ENCODE peak calls at places on chromosomes 4 and X, in eight cellular contexts. W, S, Y, A, T, Q, U and R are unnamed samples.

GRCh38 chrX:40012039-40012799 is 85.5 kb downstream of the BCOR start:
- DNase-seq in T (peak), W (peak), A (peak), U (peak), Q (no peak), S (no peak), Y (no peak), R (no peak)

GRCh38 chr4:52712991-52713275 is 38.3 kb downstream of the ERVMER34-1 start:
- DNase-seq in Q (no peak), U (no peak), T (no peak), S (no peak), Y (no peak), A (no peak), W (no peak), R (no peak)

GRCh38 chr4:168524006-168524405 is 27.2 kb downstream of the PALLD start:
- DNase-seq in A (no peak), W (no peak), T (no peak), S (no peak), U (no peak), Q (no peak), Y (no peak), R (no peak)

GRCh38 chr4:154626793-154627484 is 14.5 kb upstream of the FGG start:
- DNase-seq in Q (peak), S (no peak), Y (no peak), T (peak), U (peak), A (peak), W (peak), R (no peak)

GRCh38 chr4:107210450-107211239 is 174.5 kb upstream of the DKK2 start:
- DNase-seq in S (no peak), W (peak), A (no peak), T (no peak), U (no peak), Y (no peak), Q (no peak), R (no peak)

GRCh38 chr4:125191252-125191651 is 123.5 kb upstream of the FAT4 start:
- DNase-seq in T (no peak), Q (no peak), A (no peak), U (no peak), S (no peak), W (no peak), Y (no peak), R (no peak)

GRCh38 chr4:23333946-23334878 is 555.6 kb downstream of the PPARGC1A start:
- DNase-seq in T (no peak), A (no peak), Y (no peak), Q (no peak), U (peak), S (no peak), W (no peak), R (no peak)

GRCh38 chr4:3449047-3449573 is 7.3 kb downstream of the HGFAC start:
- DNase-seq in Q (no peak), S (no peak), U (no peak), W (no peak), T (no peak), Y (no peak), A (no peak), R (no peak)

GRCh38 chr4:180150818-180151217 is 2092.4 kb upstream of the TENM3 start:
- DNase-seq in U (no peak), S (no peak), W (no peak), Y (no peak), A (no peak), T (no peak), Q (no peak), R (no peak)

GRCh38 chr4:141587897-141588296 is 48.5 kb upstream of the IL15 start:
- DNase-seq in Y (no peak), U (no peak), T (no peak), W (no peak), Q (no peak), A (no peak), S (no peak), R (no peak)

GRCh38 chr4:78706302-78706701 is 69.8 kb upstream of the BMP2K start:
- DNase-seq in Y (no peak), W (no peak), U (no peak), Q (no peak), S (no peak), T (no peak), A (no peak), R (no peak)

GRCh38 chrX:115988825-115989224 is 181.7 kb upstream of the AGTR2 start:
- DNase-seq in U (no peak), W (no peak), S (no peak), Y (no peak), Q (no peak), A (no peak), T (no peak), R (no peak)

GRCh38 chr4:53959373-53959772 is 105.0 kb downstream of the CHIC2 start:
- DNase-seq in U (no peak), S (no peak), Q (no peak), T (no peak), Y (peak), A (no peak), W (no peak), R (no peak)

GRCh38 chrX:50988649-50989048 is 78.1 kb downstream of the BMP15 start:
- DNase-seq in Y (no peak), S (no peak), U (peak), A (no peak), Q (no peak), T (no peak), W (no peak), R (no peak)

GRCh38 chr4:148004228-148004813 is 272.4 kb downstream of the ARHGAP10 start:
- DNase-seq in T (no peak), W (peak), A (no peak), S (peak), U (peak), Y (no peak), Q (no peak), R (no peak)

GRCh38 chr4:80026080-80026479 is 46.9 kb downstream of the ANTXR2 start:
- DNase-seq in U (no peak), W (no peak), Q (no peak), Y (no peak), S (no peak), A (no peak), T (no peak), R (no peak)

GRCh38 chr4:10115657-10116624 is 658 bp downstream of the WDR1 start:
- DNase-seq in U (peak), A (peak), Q (peak), Y (no peak), T (peak), S (no peak), W (peak), R (no peak)

DNA sequence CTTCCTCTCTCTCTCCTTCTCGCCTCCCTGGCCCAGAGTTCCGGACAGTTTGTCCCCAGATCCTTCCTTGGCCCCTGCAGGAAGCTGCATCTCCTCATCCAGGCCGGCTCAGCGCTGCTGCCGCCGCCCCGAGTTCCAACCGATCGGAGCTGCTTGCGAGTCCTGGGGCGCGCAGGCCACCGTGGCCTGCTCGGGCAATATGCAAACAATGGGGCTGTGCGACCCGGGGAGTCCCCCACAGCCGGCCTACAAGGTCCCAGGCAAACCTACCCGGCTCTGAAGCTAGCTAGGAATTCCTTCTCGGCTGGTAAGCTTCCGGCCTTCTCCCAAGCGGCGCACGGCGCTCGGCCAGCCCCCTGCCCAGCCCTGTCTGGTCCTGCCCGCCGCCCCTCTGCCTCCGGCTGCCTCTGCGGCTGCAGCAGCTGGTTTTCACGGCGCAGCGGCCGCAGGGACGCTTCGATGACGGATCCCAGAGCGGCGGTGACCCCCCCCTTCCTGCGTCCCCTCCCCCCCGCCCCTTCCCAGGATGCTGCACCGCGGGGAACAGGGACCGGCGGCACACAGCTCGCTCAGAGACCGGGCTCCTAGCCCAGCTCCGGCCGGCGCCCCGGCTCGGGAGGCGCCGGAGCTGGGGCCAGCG is 59.4 kb downstream of the TSC22D3 start:
- DNase-seq in W (peak), S (no peak), Y (no peak), A (no peak), U (no peak), T (no peak), Q (no peak), R (peak)
- TF ChIP-seq POLR2A in W (no peak), S (peak), Y (no peak), A (no peak), U (no peak), T (peak), Q (no peak), R (no peak)

GRCh38 chr4:1172228-1172851 is at the start of gene SPON2:
- DNase-seq in U (no peak), Q (no peak), Y (peak), W (no peak), T (peak), A (no peak), S (no peak), R (no peak)
- TF ChIP-seq POLR2A in U (no peak), Q (no peak), Y (no peak), W (no peak), T (no peak), A (no peak), S (no peak), R (no peak)

GRCh38 chr4:185587444-185588161 is 52.3 kb upstream of the PDLIM3 start:
- DNase-seq in Q (peak), S (no peak), U (no peak), A (peak), W (no peak), T (no peak), Y (no peak), R (no peak)
- TF ChIP-seq POLR2A in Q (peak), S (no peak), U (no peak), A (no peak), W (no peak), T (no peak), Y (no peak), R (no peak)

GRCh38 chrX:46628406-46629371 is 55.1 kb downstream of the CHST7 start:
- DNase-seq in W (peak), U (peak), Q (peak), T (peak), Y (no peak), A (no peak), S (peak), R (no peak)
- TF ChIP-seq POLR2A in W (no peak), U (no peak), Q (peak), T (no peak), Y (no peak), A (no peak), S (no peak), R (no peak)

GRCh38 chr4:89836031-89836777 is 757 bp downstream of the SNCA start:
- DNase-seq in S (no peak), Y (no peak), Q (no peak), A (no peak), T (peak), U (no peak), W (no peak), R (no peak)
- TF ChIP-seq POLR2A in S (no peak), Y (no peak), Q (no peak), A (no peak), T (no peak), U (no peak), W (no peak), R (no peak)

DNA sequence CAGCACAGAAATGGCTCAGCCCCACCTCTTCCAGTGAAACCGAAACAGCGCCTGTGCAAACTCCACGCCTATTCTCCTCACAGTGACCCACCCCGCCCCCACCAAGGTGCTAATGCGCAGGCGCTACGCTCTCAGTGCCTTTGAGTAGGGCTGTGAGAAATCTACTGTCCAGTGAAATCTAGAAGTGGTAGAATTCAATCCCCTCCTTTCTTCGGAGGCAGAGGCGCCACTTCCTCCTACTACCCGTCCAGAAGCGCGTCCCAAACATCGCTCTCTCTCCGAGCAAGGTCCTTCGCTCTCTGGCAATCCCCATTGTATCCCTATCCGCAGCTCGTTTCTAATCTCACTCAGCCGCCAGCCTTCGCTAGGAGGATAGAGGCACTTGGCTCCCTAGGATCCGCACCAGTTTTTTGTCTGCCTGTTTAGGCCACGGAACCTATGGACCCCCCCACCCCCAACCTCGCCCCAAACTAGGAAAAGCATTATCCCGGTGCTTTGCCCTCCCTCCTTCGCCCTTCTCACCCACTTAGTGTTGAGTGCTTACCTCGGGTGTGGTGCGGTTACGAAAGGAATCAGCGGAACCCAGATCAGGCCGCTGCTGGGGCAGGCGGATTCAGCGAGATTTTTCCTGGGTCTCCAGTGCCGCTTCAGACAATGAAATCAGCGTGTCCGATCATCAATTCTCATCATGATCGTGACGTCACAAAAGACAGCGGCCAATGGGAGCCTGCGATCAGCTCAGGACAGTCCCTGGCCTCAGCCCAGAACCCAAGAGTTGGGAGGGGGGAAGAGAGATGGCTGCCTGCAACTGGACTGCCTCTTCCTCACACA is at the start of gene HDX:
- DNase-seq in U (peak), S (peak), W (peak), Y (peak), A (peak), Q (peak), T (peak), R (peak)
- TF ChIP-seq POLR2A in U (peak), S (peak), W (no peak), Y (no peak), A (no peak), Q (peak), T (peak), R (no peak)

GRCh38 chrX:72348247-72348979 is 42.7 kb upstream of the CITED1 start:
- DNase-seq in T (no peak), U (no peak), W (no peak), S (no peak), A (no peak), Q (no peak), Y (no peak), R (no peak)

GRCh38 chrX:72347366-72347765 is 41.7 kb upstream of the CITED1 start:
- DNase-seq in W (no peak), Q (no peak), U (no peak), A (no peak), T (no peak), Y (no peak), S (no peak), R (no peak)

GRCh38 chrX:72352786-72353185 is 47.1 kb upstream of the CITED1 start:
- DNase-seq in A (no peak), Y (no peak), T (no peak), Q (no peak), U (no peak), S (no peak), W (no peak), R (no peak)

GRCh38 chrX:72349190-72349589 is 43.5 kb upstream of the CITED1 start:
- DNase-seq in S (no peak), U (no peak), T (no peak), Y (no peak), A (no peak), Q (peak), W (no peak), R (peak)

GRCh38 chrX:72351606-72352338 is 46.1 kb upstream of the CITED1 start:
- DNase-seq in U (no peak), T (no peak), A (no peak), S (no peak), Y (no peak), W (no peak), Q (no peak), R (no peak)
- TF ChIP-seq POLR2A in U (no peak), T (no peak), A (no peak), S (no peak), Y (no peak), W (no peak), Q (no peak), R (no peak)

GRCh38 chrX:106728337-106728736 is 1.8 kb downstream of the RNF128 start:
- DNase-seq in A (no peak), S (no peak), Q (no peak), U (no peak), T (no peak), Y (no peak), W (no peak), R (no peak)

GRCh38 chrX:106730385-106730784 is 3.9 kb downstream of the RNF128 start:
- DNase-seq in W (no peak), A (no peak), S (no peak), Y (no peak), Q (no peak), T (no peak), U (no peak), R (no peak)

GRCh38 chrX:106731590-106731989 is 5.1 kb downstream of the RNF128 start:
- DNase-seq in S (no peak), T (no peak), W (no peak), A (no peak), Y (no peak), Q (no peak), U (no peak), R (no peak)

DNA sequence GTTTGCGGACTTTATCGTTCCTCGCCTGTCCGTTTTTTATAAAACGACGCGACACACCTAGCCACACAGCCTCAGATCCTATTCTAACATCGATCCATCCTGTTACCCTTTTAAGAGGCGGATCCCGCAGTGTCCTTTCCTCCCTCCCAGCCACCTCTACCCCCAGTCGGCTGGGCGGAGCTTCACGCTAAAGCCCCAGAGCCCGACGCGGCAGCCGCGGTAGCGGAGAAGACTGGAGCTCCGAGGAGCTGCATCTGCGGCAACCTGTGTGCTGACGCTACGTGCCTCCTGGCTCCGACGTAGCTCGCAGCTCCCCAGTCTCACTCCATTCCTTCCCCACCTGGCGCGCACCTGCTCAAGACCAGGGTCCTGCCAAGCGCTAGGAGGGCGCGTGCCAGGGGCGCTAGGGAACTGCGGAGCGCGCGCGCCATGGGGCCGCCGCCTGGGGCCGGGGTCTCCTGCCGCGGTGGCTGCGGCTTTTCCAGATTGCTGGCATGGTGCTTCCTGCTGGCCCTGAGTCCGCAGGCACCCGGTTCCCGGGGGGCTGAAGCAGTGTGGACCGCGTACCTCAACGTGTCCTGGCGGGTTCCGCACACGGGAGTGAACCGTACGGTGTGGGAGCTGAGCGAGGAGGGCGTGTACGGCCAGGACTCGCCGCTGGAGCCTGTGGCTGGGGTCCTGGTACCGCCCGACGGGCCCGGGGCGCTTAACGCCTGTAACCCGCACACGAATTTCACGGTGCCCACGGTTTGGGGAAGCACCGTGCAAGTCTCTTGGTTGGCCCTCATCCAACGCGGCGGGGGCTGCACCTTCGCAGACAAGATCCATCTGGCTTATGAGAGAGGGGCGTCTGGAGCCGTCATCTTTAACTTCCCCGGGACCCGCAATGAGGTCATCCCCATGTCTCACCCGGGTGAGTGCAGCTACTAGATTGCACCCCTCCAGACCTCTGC is at the start of gene RNF128:
- DNase-seq in U (peak), Y (no peak), S (no peak), T (peak), A (peak), W (peak), Q (no peak), R (no peak)
- TF ChIP-seq POLR2A in U (peak), Y (no peak), S (no peak), T (no peak), A (no peak), W (no peak), Q (no peak), R (no peak)

DNA sequence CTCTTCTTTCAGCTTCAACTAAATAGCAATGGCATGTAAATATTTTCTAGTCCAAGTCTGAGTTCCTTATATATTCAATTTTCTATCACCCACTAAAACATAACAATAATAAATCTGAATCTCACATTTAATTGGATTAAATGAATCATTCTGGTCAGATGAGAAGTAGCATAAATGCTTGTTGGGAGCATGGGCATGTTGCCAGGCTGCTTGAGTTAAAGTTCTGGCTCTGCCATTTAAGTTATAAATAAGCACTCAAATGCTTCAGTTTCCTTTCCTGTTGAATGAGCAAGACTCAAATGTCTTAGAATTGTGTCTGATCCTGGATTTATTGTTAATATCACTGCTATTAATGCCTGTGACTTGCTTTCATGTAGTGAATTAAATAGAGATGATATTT is 496.3 kb downstream of the STPG2 start:
- DNase-seq in U (no peak), S (no peak), Y (no peak), W (peak), Q (no peak), A (no peak), T (no peak), R (no peak)
- TF ChIP-seq POLR2A in U (no peak), S (no peak), Y (no peak), W (no peak), Q (no peak), A (no peak), T (no peak), R (no peak)